ENCODE peak calls at places on chromosomes 12 and 14, in four cellular contexts. T, M, J and O are unnamed samples.

GRCh38 chr14:61398221-61398620 is 76.8 kb downstream of the PRKCH start:
- DNase-seq in T (no peak), J (no peak), M (no peak), O (no peak)

GRCh38 chr12:76872415-76872814 is 6.4 kb downstream of the CSRP2 start:
- DNase-seq in M (no peak), T (no peak), J (no peak), O (no peak)

GRCh38 chr12:100253437-100253836 is 13.4 kb downstream of the DEPDC4 start:
- DNase-seq in M (no peak), J (no peak), T (no peak), O (no peak)

GRCh38 chr14:73188501-73188903 is 48.8 kb upstream of the PAPLN start:
- DNase-seq in J (no peak), T (peak), M (peak), O (no peak)

GRCh38 chr12:88746386-88746785 is 166.1 kb upstream of the KITLG start:
- DNase-seq in T (no peak), M (no peak), J (no peak), O (no peak)

GRCh38 chr12:10385181-10385613 is 4.6 kb downstream of the KLRK1 start:
- DNase-seq in J (no peak), M (peak), T (no peak), O (peak)

GRCh38 chr12:67540920-67541624 is 107.5 kb upstream of the DYRK2 start:
- DNase-seq in M (no peak), T (no peak), J (no peak), O (no peak)

GRCh38 chr12:30837595-30837994 is 82.8 kb upstream of the CAPRIN2 start:
- DNase-seq in T (no peak), M (no peak), J (no peak), O (no peak)

GRCh38 chr12:26465419-26466097 is 270.2 kb downstream of the SSPN start:
- DNase-seq in J (no peak), M (no peak), T (no peak), O (peak)

GRCh38 chr12:91111366-91112321 is at the start of gene LUM:
- DNase-seq in T (no peak), J (peak), M (peak), O (peak)

GRCh38 chr12:96831346-96831745 is 75.7 kb upstream of the NEDD1 start:
- DNase-seq in J (no peak), T (no peak), M (no peak), O (no peak)
- TF ChIP-seq CTCF in J (no peak), T (no peak), M (no peak), O (no peak)

DNA sequence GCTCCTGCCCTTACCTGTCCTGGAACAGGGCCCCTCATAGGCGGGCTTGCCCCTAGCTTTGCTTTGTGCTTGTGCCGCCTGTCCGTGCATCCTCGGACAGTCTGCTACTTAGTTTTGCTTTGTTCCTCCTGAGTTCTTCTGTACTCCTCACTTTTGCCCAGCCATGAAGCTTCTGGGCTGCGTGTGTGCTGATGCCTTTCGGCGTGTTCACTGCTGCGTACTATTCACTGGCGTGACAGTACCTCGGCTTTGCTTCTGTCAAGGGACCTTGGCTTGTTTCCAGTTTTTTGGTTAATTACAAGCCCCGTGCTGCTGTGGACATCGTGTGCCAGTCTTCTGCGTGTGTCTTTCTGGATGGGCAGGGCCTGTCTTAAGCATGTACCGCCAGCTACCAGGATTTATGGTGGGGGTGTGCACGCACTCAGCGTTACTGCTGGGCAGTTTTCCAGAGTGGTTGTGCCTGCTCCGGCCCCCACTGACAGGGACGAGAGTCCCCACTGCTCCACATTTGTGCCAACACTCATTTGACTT is 2.5 kb downstream of the PACS2 start:
- DNase-seq in J (no peak), T (no peak), M (no peak), O (no peak)
- H3K4me3 ChIP-seq in J (no peak), T (no peak), M (no peak), O (no peak)

GRCh38 chr12:112164326-112164660 is 38.9 kb downstream of the TRAFD1 start:
- DNase-seq in T (no peak), J (no peak), M (no peak), O (no peak)
- TF ChIP-seq CTCF in T (no peak), J (no peak), M (no peak), O (no peak)

GRCh38 chr12:6961278-6961694 is 9.2 kb downstream of the PHB2 start:
- DNase-seq in T (no peak), J (no peak), M (no peak), O (no peak)

GRCh38 chr12:6963741-6964446 is 6.6 kb downstream of the PHB2 start:
- DNase-seq in T (no peak), M (no peak), J (no peak), O (no peak)

GRCh38 chr12:6963016-6963731 is 7.3 kb downstream of the PHB2 start:
- DNase-seq in M (no peak), J (no peak), T (no peak), O (no peak)

GRCh38 chr12:6961695-6962284 is 8.7 kb downstream of the PHB2 start:
- DNase-seq in T (no peak), M (peak), J (no peak), O (no peak)

DNA sequence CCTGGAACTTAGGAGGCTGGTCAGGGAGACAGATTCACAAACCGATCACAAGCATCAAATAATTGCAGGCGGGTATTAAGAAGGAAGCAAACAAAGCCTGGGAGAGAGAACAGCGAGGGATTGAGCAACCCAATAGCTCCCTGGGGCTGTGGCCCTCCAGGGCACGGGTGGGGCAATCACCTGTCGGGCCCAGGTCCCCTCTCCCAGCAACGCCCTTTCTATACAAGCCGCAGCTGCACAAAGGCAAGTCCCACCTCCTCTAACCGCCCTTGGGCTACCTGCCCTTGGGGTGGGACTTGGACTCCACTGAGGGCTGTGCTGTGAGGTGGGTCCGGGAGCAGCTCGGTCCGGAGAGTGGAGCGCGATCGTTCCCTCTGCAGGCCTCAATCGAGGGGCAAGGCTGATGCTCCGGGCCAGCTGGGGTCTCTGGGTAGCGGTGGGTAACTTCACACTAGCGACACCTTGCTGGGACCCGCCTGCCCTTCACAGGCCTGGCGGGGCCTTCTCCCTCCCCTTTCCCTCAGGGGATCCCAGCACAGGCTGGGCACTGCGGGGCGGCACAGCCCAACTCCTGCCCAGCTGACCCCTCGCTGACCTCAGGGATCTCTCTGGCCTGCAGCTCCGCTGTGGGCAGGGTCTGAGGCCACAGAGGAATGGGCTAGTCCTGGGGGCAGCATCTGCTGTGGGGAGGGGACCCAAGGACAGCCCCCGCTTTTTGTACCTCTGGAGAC is 8.0 kb downstream of the PHB2 start:
- DNase-seq in J (no peak), M (no peak), T (no peak), O (no peak)
- H3K4me3 ChIP-seq in J (peak), M (no peak), T (no peak), O (no peak)

GRCh38 chr12:51820721-51821422 is 27.6 kb downstream of the FIGNL2 start:
- DNase-seq in J (no peak), M (peak), T (peak), O (no peak)
- TF ChIP-seq CTCF in J (peak), M (peak), T (peak), O (no peak)

GRCh38 chr12:42309996-42310395 is 15.9 kb downstream of the ZCRB1 start:
- DNase-seq in J (no peak), M (no peak), T (no peak), O (no peak)

GRCh38 chr12:42320796-42321195 is 5.1 kb downstream of the ZCRB1 start:
- DNase-seq in T (no peak), J (no peak), M (no peak), O (no peak)

GRCh38 chr12:42315108-42315507 is 10.8 kb downstream of the ZCRB1 start:
- DNase-seq in T (no peak), J (no peak), M (no peak), O (no peak)
- H3K4me3 ChIP-seq in T (no peak), J (no peak), M (no peak), O (no peak)

GRCh38 chr14:106681161-106681955 is 1155.0 kb downstream of the TMEM121 start:
- DNase-seq in M (no peak), T (no peak), J (no peak), O (no peak)
- TF ChIP-seq CTCF in M (no peak), T (no peak), J (no peak), O (no peak)